ENCODE peak calls at places on chromosomes 13 and 19, in five cellular contexts. E, Y, C, M and P are unnamed samples. For H3K4me1, the result is how much of the 10 kb centered on the place peaks cover.

GRCh38 chr13:68261105-68261504 is 1031.0 kb upstream of the PCDH9 start:
- DNase-seq in Y (no peak), M (no peak), E (no peak), C (no peak), P (no peak)

GRCh38 chr13:110156186-110157065 is 150.5 kb downstream of the COL4A1 start:
- DNase-seq in Y (no peak), M (no peak), E (no peak), C (no peak), P (no peak)

GRCh38 chr13:92265408-92265807 is 867.0 kb downstream of the GPC5 start:
- DNase-seq in M (no peak), C (no peak), Y (no peak), E (no peak), P (no peak)

GRCh38 chr19:43101950-43102349 is 19.4 kb upstream of the PSG2 start:
- DNase-seq in Y (no peak), M (no peak), C (no peak), E (no peak), P (no peak)

GRCh38 chr13:50126378-50127016 is 111.3 kb downstream of the KCNRG start:
- DNase-seq in E (no peak), M (peak), C (no peak), Y (no peak), P (no peak)

GRCh38 chr19:55447421-55448174 is 4.5 kb upstream of the SHISA7 start:
- DNase-seq in E (no peak), M (peak), Y (no peak), C (no peak), P (no peak)

GRCh38 chr19:31648347-31648746 is 299.1 kb upstream of the TSHZ3 start:
- DNase-seq in E (no peak), M (no peak), C (no peak), Y (no peak), P (no peak)

GRCh38 chr19:33464010-33464732 is 57.4 kb downstream of the PEPD start:
- DNase-seq in C (no peak), Y (no peak), E (no peak), M (no peak), P (no peak)

GRCh38 chr13:51223284-51224270 is 1.4 kb downstream of the FAM124A start:
- DNase-seq in E (no peak), Y (no peak), M (peak), C (no peak), P (no peak)

GRCh38 chr19:40751065-40751923 is at the start of gene SNRPA:
- DNase-seq in E (peak), C (peak), M (peak), Y (peak), P (peak)

GRCh38 chr13:111065698-111066097 is 49.4 kb upstream of the ARHGEF7 start:
- DNase-seq in Y (no peak), E (no peak), C (no peak), M (no peak), P (no peak)

GRCh38 chr19:47497073-47497766 is 13.2 kb upstream of the KPTN start:
- DNase-seq in M (peak), Y (no peak), E (no peak), C (no peak), P (no peak)

GRCh38 chr13:52356327-52356726 is 49.6 kb downstream of the THSD1 start:
- DNase-seq in Y (no peak), C (no peak), M (no peak), E (no peak), P (no peak)

GRCh38 chr19:6822311-6822670 is 49.8 kb downstream of the VAV1 start:
- DNase-seq in M (no peak), C (no peak), Y (no peak), E (no peak), P (no peak)

GRCh38 chr13:27005976-27006518 is 165.6 kb downstream of the USP12 start:
- DNase-seq in E (no peak), Y (no peak), C (no peak), M (no peak), P (no peak)

GRCh38 chr13:101623469-101624209 is 171.2 kb downstream of the ITGBL1 start:
- DNase-seq in Y (no peak), C (no peak), E (no peak), M (no peak), P (no peak)

GRCh38 chr13:113065406-113066141 is 40.0 kb upstream of the F7 start:
- DNase-seq in C (peak), Y (no peak), E (no peak), M (peak), P (no peak)

GRCh38 chr13:52848455-52849190 is at the start of gene PCDH8:
- DNase-seq in Y (no peak), M (no peak), E (no peak), C (no peak), P (no peak)

GRCh38 chr19:2727640-2727944 is 6.4 kb upstream of the DIRAS1 start:
- DNase-seq in E (no peak), C (no peak), Y (no peak), M (no peak), P (no peak)

GRCh38 chr13:29754486-29754806 is 96.0 kb downstream of the UBL3 start:
- DNase-seq in E (no peak), Y (no peak), M (no peak), C (no peak), P (no peak)

GRCh38 chr19:47446534-47447469 is 24.9 kb downstream of the SLC8A2 start:
- DNase-seq in Y (no peak), M (no peak), C (no peak), E (no peak), P (no peak)

GRCh38 chr19:938233-938923 is 12.5 kb downstream of the ARID3A start:
- DNase-seq in Y (no peak), M (no peak), C (no peak), E (no peak), P (no peak)

GRCh38 chr13:60230593-60230992 is 66.9 kb upstream of the DIAPH3 start:
- DNase-seq in Y (no peak), M (no peak), C (no peak), E (no peak), P (no peak)

GRCh38 chr13:62185631-62186256 is 770.1 kb upstream of the PCDH20 start:
- DNase-seq in E (no peak), C (no peak), M (no peak), Y (no peak), P (no peak)

GRCh38 chr19:41876847-41877489 is at the start of gene CD79A:
- DNase-seq in Y (no peak), M (no peak), E (no peak), C (no peak), P (no peak)
- H3K4me1 ChIP-seq in Y (under half), M (under half), E (under half), C (under half), P (under half)

DNA sequence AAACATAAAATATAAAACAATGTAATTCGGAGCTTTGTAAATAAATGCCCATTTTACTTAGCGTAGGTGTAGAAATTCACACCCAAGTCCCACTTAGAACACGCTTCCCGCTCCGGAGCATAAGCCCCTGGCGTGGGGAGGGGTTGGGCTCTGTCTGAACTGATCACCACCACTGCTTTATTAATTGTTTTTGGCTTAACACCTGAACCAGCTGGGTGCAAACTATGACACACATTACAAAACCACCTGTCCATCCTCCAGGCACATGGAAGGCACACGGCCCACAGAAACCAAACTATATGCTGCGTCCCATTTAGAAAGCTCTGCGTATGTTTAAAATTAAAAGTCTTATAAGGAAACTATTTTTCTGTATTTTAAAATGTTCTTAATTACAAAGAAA is 25.9 kb downstream of the RASA3 start:
- DNase-seq in Y (peak), M (peak), E (no peak), C (no peak), P (no peak)
- H3K4me3 ChIP-seq in Y (no peak), M (no peak), E (no peak), C (no peak), P (no peak)

GRCh38 chr19:38953677-38954076 is 21.9 kb downstream of the FBXO17 start:
- DNase-seq in M (no peak), E (no peak), Y (no peak), C (no peak), P (no peak)
- H3K4me1 ChIP-seq in M (under half), E (under half), Y (under half), C (under half), P (under half)

GRCh38 chr13:85031771-85032170 is 767.4 kb downstream of the SLITRK6 start:
- DNase-seq in E (no peak), Y (no peak), M (no peak), C (no peak), P (no peak)

GRCh38 chr13:85028035-85028434 is 771.2 kb downstream of the SLITRK6 start:
- DNase-seq in C (no peak), Y (no peak), M (no peak), E (no peak), P (no peak)
- H3K4me3 ChIP-seq in C (no peak), Y (no peak), M (no peak), E (no peak), P (no peak)

DNA sequence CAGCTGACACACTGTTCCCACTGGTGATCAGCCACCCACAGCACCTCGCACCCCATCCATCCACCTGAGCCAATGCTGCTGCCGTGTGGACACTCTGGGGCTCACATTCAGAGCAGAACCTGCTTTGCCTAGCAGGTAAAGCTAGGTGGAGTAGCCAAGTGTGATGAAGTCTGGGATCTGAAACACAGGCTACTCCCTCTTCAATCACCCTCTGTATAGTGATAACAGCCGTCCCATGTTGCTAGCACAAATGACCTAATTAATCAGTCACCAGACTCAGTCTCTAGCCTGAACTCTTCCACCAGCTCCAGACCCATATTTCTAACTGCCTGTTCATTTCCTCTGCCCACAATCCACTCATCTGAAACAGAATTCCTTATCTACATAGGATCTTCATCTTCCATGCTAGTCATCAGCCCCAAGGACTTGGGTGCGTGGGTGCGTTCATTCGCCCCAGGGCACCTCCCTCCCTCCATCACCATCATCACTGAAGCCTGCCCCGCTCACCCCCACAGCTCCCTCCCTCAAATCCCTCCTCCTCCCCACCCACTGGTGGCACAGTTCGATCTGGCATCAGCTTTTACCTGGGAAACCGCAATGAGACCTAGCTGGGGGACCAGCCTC is 19.8 kb downstream of the STK24 start:
- DNase-seq in C (no peak), E (no peak), M (no peak), Y (no peak), P (no peak)
- H3K4me1 ChIP-seq in C (half or more), E (under half), M (under half), Y (under half), P (half or more)

DNA sequence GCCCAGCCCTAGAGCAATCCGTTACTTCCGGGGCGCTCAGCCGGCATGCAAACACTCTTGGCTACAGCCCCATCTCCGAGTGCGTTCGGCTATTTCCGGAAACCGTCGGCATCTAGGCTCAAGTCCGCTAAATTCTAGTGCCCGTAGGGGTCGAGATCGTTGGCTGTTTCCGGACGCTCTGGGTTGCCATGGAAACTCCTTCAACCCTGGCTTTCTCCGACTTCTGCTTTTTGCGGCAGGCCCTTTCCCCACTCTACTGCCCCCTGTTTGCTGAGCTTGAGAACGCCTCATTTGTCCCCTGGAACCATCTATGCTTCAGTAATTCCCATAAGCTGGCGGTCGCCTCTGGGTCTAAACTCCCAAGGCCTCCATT is 533 bp upstream of the PIK3R2 start:
- DNase-seq in C (peak), M (peak), E (peak), Y (peak), P (peak)
- H3K4me3 ChIP-seq in C (peak), M (peak), E (peak), Y (peak), P (peak)

GRCh38 chr13:95771950-95772349 is 95.0 kb downstream of the DNAJC3 start:
- DNase-seq in M (no peak), E (no peak), Y (no peak), C (no peak), P (no peak)
- H3K4me1 ChIP-seq in M (under half), E (under half), Y (under half), C (under half), P (under half)

GRCh38 chr19:15663245-15663644 is 9.6 kb upstream of the CYP4F12 start:
- DNase-seq in M (no peak), Y (no peak), C (no peak), E (no peak), P (no peak)
- H3K4me3 ChIP-seq in M (no peak), Y (no peak), C (no peak), E (no peak), P (no peak)

GRCh38 chr19:35220315-35220921 is 8.1 kb downstream of the FAM187B start:
- DNase-seq in Y (no peak), E (no peak), M (no peak), C (no peak), P (no peak)
- H3K4me1 ChIP-seq in Y (under half), E (under half), M (under half), C (under half), P (under half)